ENCODE peak calls at places on chromosomes 1 and 21, in ten cellular contexts. S, I, M, R, N, A, H, P, V and E are unnamed samples.

GRCh38 chr1:214550339-214551051 is 907 bp downstream of the PTPN14 start:
- DNase-seq in H (no peak), N (peak; percentile 34), A (no peak), M (no peak), R (no peak), I (no peak), S (no peak), V (peak; percentile 24), P (no peak), E (no peak)

GRCh38 chr1:161198206-161198876 is 513 bp downstream of the ADAMTS4 start:
- DNase-seq in V (peak; percentile 57), A (no peak), S (peak; percentile 49), P (no peak), I (no peak), R (peak; percentile 90), M (no peak), N (peak; percentile 39), H (no peak), E (peak; percentile 32)

GRCh38 chr1:196115641-196116040 is 492.6 kb downstream of the KCNT2 start:
- DNase-seq in P (no peak), S (peak; percentile 70), V (no peak), H (peak; percentile 98), M (no peak), N (peak; percentile 79), I (peak; percentile 70), R (peak; percentile 65), A (no peak), E (peak; percentile 84)

GRCh38 chr1:156772728-156773497 is 5.6 kb downstream of the PRCC start:
- DNase-seq in A (no peak), H (no peak), R (no peak), S (peak; percentile 14), M (no peak), P (no peak), N (no peak), V (no peak), I (no peak), E (peak; percentile 47)

GRCh38 chr1:101203812-101204540 is 32.8 kb upstream of the S1PR1 start:
- DNase-seq in A (no peak), M (no peak), V (no peak), I (peak; percentile 70), P (no peak), H (no peak), R (no peak), S (peak; percentile 61), N (peak; percentile 16), E (peak; percentile 80)

GRCh38 chr1:239189998-239190512 is 196.3 kb upstream of the CHRM3 start:
- DNase-seq in H (no peak), S (no peak), A (no peak), R (no peak), I (no peak), N (no peak), M (no peak), P (no peak), V (no peak), E (no peak)

GRCh38 chr1:74652711-74653131 is 20.9 kb downstream of the ERICH3 start:
- DNase-seq in H (no peak), V (peak; percentile 78), R (no peak), I (peak; percentile 79), A (no peak), S (peak; percentile 41), N (peak; percentile 96), P (peak; percentile 32), M (peak; percentile 4), E (peak; percentile 15)

GRCh38 chr1:31502926-31503511 is 73.3 kb upstream of the TINAGL1 start:
- DNase-seq in N (no peak), R (no peak), H (peak; percentile 63), S (no peak), M (no peak), P (no peak), V (no peak), I (no peak), A (no peak), E (no peak)

GRCh38 chr1:74733616-74734484 is 898 bp downstream of the TYW3 start:
- DNase-seq in H (peak; percentile 5), R (no peak), V (no peak), P (peak; percentile 57), I (peak; percentile 77), A (no peak), S (peak; percentile 81), N (peak; percentile 83), M (no peak), E (peak; percentile 82)

GRCh38 chr1:44021581-44022321 is 9.5 kb downstream of the SLC6A9 start:
- DNase-seq in P (no peak), V (no peak), S (no peak), M (peak; percentile 22), A (peak; percentile 37), H (no peak), I (no peak), R (no peak), N (no peak), E (no peak)

GRCh38 chr1:208834346-208835081 is 590.3 kb upstream of the PLXNA2 start:
- DNase-seq in I (no peak), N (peak; percentile 19), A (no peak), H (no peak), S (peak; percentile 30), M (no peak), P (no peak), V (no peak), R (no peak), E (peak; percentile 15)

GRCh38 chr1:115764541-115764940 is 4.0 kb downstream of the CASQ2 start:
- DNase-seq in H (peak; percentile 55), N (peak; percentile 13), A (no peak), S (peak; percentile 42), I (peak; percentile 18), R (no peak), M (peak; percentile 27), V (no peak), P (no peak), E (peak; percentile 38)

GRCh38 chr1:162079023-162079422 is 9.5 kb downstream of the NOS1AP start:
- DNase-seq in H (no peak), N (no peak), M (no peak), V (no peak), S (no peak), P (no peak), I (no peak), R (no peak), A (no peak), E (no peak)

GRCh38 chr21:45292399-45293213 is 4.9 kb upstream of the POFUT2 start:
- DNase-seq in N (peak; percentile 90), V (peak; percentile 86), H (peak; percentile 91), M (peak; percentile 84), S (peak; percentile 91), A (peak; percentile 85), R (peak; percentile 86), P (peak; percentile 49), I (peak; percentile 86), E (peak; percentile 84)

GRCh38 chr21:45294509-45295291 is 7.0 kb upstream of the POFUT2 start:
- DNase-seq in H (peak; percentile 90), I (peak; percentile 100), S (peak; percentile 99), A (peak; percentile 67), N (peak; percentile 100), M (peak; percentile 61), P (no peak), R (peak; percentile 83), V (peak; percentile 93), E (peak; percentile 97)

GRCh38 chr21:45291613-45292398 is 4.1 kb upstream of the POFUT2 start:
- DNase-seq in A (peak; percentile 52), H (no peak), I (no peak), P (no peak), R (peak; percentile 67), S (no peak), V (no peak), M (peak; percentile 33), N (no peak), E (no peak)

GRCh38 chr21:45293726-45294401 is 6.2 kb upstream of the POFUT2 start:
- DNase-seq in M (peak; percentile 33), N (no peak), P (no peak), H (peak; percentile 73), V (peak; percentile 54), S (no peak), A (no peak), I (no peak), R (peak; percentile 67), E (no peak)

GRCh38 chr21:45293214-45293725 is 5.6 kb upstream of the POFUT2 start:
- DNase-seq in P (no peak), S (no peak), H (peak; percentile 36), V (no peak), I (no peak), R (peak; percentile 73), M (peak; percentile 31), N (no peak), A (peak; percentile 49), E (peak; percentile 45)
- TF ChIP-seq CTCF in P (no peak), S (no peak), H (no peak), V (no peak), I (no peak), R (no peak), M (no peak), N (no peak), A (no peak), E (no peak)

GRCh38 chr1:8914471-8914870 is 31.2 kb upstream of the CA6 start:
- DNase-seq in H (no peak), R (no peak), V (no peak), M (no peak), I (no peak), A (no peak), S (no peak), N (no peak), P (no peak), E (no peak)
- H3K4me3 ChIP-seq in H (no peak overlapping the region), R (no peak overlapping the region), V (no peak overlapping the region), M (no peak overlapping the region), I (no peak overlapping the region), A (no peak overlapping the region), S (no peak overlapping the region), N (no peak overlapping the region), P (no peak overlapping the region), E (no peak overlapping the region)

GRCh38 chr1:50329332-50329932 is 93.8 kb downstream of the DMRTA2 start:
- DNase-seq in M (peak; percentile 75), I (no peak), V (no peak), S (no peak), N (no peak), P (no peak), A (peak; percentile 75), H (peak; percentile 3), R (no peak), E (peak; percentile 2)
- TF ChIP-seq CTCF in M (no peak), I (no peak), V (no peak), S (no peak), N (no peak), P (no peak), A (no peak), H (no peak), R (no peak), E (no peak)

GRCh38 chr1:178538192-178538916 is 25.4 kb downstream of the TEX35 start:
- DNase-seq in A (no peak), I (peak; percentile 88), S (peak; percentile 51), N (peak; percentile 83), R (peak; percentile 49), P (no peak), V (no peak), M (no peak), H (no peak), E (peak; percentile 63)

GRCh38 chr1:178536329-178536728 is 23.4 kb downstream of the TEX35 start:
- DNase-seq in S (no peak), I (no peak), R (peak; percentile 19), V (no peak), H (no peak), M (no peak), P (no peak), A (no peak), N (no peak), E (no peak)

GRCh38 chr1:178536844-178537371 is 24.0 kb downstream of the TEX35 start:
- DNase-seq in V (peak; percentile 36), S (peak; percentile 96), N (peak; percentile 97), I (peak; percentile 99), M (peak; percentile 60), R (peak; percentile 55), P (no peak), A (peak; percentile 81), H (no peak), E (peak; percentile 99)

GRCh38 chr1:178539291-178539690 is 26.4 kb downstream of the TEX35 start:
- DNase-seq in M (no peak), H (no peak), V (no peak), N (no peak), R (peak; percentile 58), A (no peak), I (no peak), S (no peak), P (no peak), E (no peak)

GRCh38 chr1:178537445-178538090 is 24.7 kb downstream of the TEX35 start:
- DNase-seq in R (peak; percentile 49), P (no peak), N (no peak), V (no peak), I (no peak), A (peak; percentile 86), H (no peak), M (peak; percentile 67), S (no peak), E (no peak)
- H3K4me3 ChIP-seq in R (no peak overlapping the region), P (no peak overlapping the region), N (no peak overlapping the region), V (no peak overlapping the region), I (no peak overlapping the region), A (no peak overlapping the region), H (no peak overlapping the region), M (no peak overlapping the region), S (no peak overlapping the region), E (no peak overlapping the region)